ENCODE peak calls at places on chromosomes 12 and 14, in ten cellular contexts. T is tibial artery, X is astrocyte, H is cardiac muscle cell, Q is endodermal cell, N is A549, Y is hepatocyte, W is OCI-LY7, C is transverse colon, Z is mesenchymal stem cell. S is an unnamed sample. For H3K4me1, the result is how much of the 10 kb centered on the place peaks cover.

GRCh38 chr14:61584258-61584657 is 111.1 kb upstream of the HIF1A start:
- DNase-seq in T (no peak), X (peak), H (peak), Q (peak), N (no peak), Y (no peak), W (no peak), C (no peak), Z (peak), S (peak)

GRCh38 chr14:102120888-102121287 is 18.8 kb upstream of the WDR20 start:
- DNase-seq in T (no peak), X (no peak), H (no peak), Q (no peak), N (no peak), Y (no peak), W (no peak), C (no peak), Z (no peak), S (no peak)

GRCh38 chr14:99879401-99880295 is 86.4 kb downstream of the EML1 start:
- DNase-seq in T (no peak), X (peak), H (no peak), Q (no peak), N (no peak), Y (peak), W (no peak), C (no peak), Z (peak), S (peak)

GRCh38 chr12:104721944-104722343 is 236.1 kb downstream of the SLC41A2 start:
- DNase-seq in T (no peak), X (no peak), H (no peak), Q (no peak), N (no peak), Y (no peak), W (no peak), C (no peak), Z (no peak), S (no peak)

GRCh38 chr14:68401320-68401719 is 391.5 kb downstream of the ZFP36L1 start:
- DNase-seq in T (no peak), X (no peak), H (no peak), Q (no peak), N (no peak), Y (peak), W (peak), C (no peak), Z (no peak), S (no peak)

GRCh38 chr14:101876539-101876938 is 87.8 kb upstream of the DYNC1H1 start:
- DNase-seq in T (peak), X (no peak), H (peak), Q (no peak), N (no peak), Y (peak), W (peak), C (peak), Z (peak), S (no peak)

GRCh38 chr12:87140257-87140656 is 884.1 kb upstream of the MGAT4C start:
- DNase-seq in T (no peak), X (peak), H (no peak), Q (no peak), N (no peak), Y (peak), W (no peak), C (no peak), Z (peak), S (no peak)

GRCh38 chr12:39112064-39112463 is 206.7 kb upstream of the CPNE8 start:
- DNase-seq in T (no peak), X (no peak), H (no peak), Q (no peak), N (no peak), Y (no peak), W (no peak), C (no peak), Z (no peak), S (no peak)

GRCh38 chr12:103421402-103421801 is 74.4 kb downstream of the C12orf42 start:
- DNase-seq in T (no peak), X (no peak), H (no peak), Q (no peak), N (no peak), Y (no peak), W (no peak), C (no peak), Z (no peak), S (no peak)

GRCh38 chr12:93851245-93851665 is 174.1 kb downstream of the CRADD start:
- DNase-seq in T (no peak), X (no peak), H (no peak), Q (no peak), N (no peak), Y (no peak), W (no peak), C (peak), Z (no peak), S (no peak)

GRCh38 chr12:125023065-125023464 is 29.6 kb downstream of the BRI3BP start:
- DNase-seq in T (no peak), X (no peak), H (no peak), Q (no peak), N (no peak), Y (no peak), W (no peak), C (no peak), Z (no peak), S (no peak)

GRCh38 chr12:86634706-86635410 is 378.7 kb upstream of the MGAT4C start:
- DNase-seq in T (no peak), X (peak), H (no peak), Q (no peak), N (no peak), Y (no peak), W (no peak), C (no peak), Z (peak), S (peak)

GRCh38 chr14:92584221-92584620 is 70.6 kb downstream of the RIN3 start:
- DNase-seq in T (peak), X (no peak), H (no peak), Q (no peak), N (no peak), Y (no peak), W (no peak), C (no peak), Z (no peak), S (no peak)

GRCh38 chr12:53481957-53482586 is 17.2 kb downstream of the MAP3K12 start:
- DNase-seq in T (no peak), X (no peak), H (peak), Q (peak), N (peak), Y (peak), W (peak), C (no peak), Z (peak), S (peak)

GRCh38 chr14:34050606-34051005 is 99.7 kb upstream of the EGLN3 start:
- DNase-seq in T (no peak), X (peak), H (no peak), Q (no peak), N (no peak), Y (no peak), W (no peak), C (no peak), Z (no peak), S (peak)

GRCh38 chr12:121365416-121366062 is 13.3 kb upstream of the ANAPC5 start:
- DNase-seq in T (no peak), X (no peak), H (no peak), Q (no peak), N (no peak), Y (no peak), W (no peak), C (no peak), Z (no peak), S (no peak)

GRCh38 chr12:103333676-103334075 is 162.1 kb downstream of the C12orf42 start:
- DNase-seq in T (no peak), X (no peak), H (no peak), Q (no peak), N (no peak), Y (no peak), W (no peak), C (no peak), Z (no peak), S (no peak)

GRCh38 chr12:69101505-69101904 is 137.9 kb upstream of the CPSF6 start:
- DNase-seq in T (no peak), X (no peak), H (no peak), Q (no peak), N (no peak), Y (no peak), W (no peak), C (no peak), Z (no peak), S (peak)

GRCh38 chr12:69099201-69099837 is 140.1 kb upstream of the CPSF6 start:
- DNase-seq in T (no peak), X (no peak), H (no peak), Q (peak), N (no peak), Y (no peak), W (no peak), C (no peak), Z (no peak), S (no peak)

GRCh38 chr12:69105101-69105613 is 134.2 kb upstream of the CPSF6 start:
- DNase-seq in T (no peak), X (no peak), H (no peak), Q (no peak), N (no peak), Y (no peak), W (no peak), C (no peak), Z (no peak), S (peak)

GRCh38 chr12:69106482-69107118 is 132.8 kb upstream of the CPSF6 start:
- DNase-seq in T (no peak), X (no peak), H (no peak), Q (no peak), N (no peak), Y (no peak), W (no peak), C (no peak), Z (no peak), S (no peak)

DNA sequence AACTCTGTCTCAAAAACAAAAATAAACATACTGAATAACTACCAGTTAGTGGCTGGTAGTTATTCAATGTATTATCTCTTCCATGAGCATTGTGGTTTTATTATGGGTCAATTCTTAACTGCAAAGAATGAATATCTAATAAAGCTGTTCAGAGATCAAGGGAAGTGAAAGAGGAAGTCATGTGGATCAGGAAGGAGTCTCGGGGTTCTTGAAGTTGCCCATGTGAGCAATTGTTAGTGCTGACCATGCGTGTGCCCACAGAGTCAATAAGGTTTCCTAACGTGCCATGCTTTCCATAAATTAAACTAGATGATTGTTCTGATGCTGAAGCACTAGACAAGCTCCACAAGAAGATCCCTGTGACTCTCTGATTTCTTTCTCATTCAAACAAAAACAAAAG is 136.5 kb upstream of the CPSF6 start:
- DNase-seq in T (no peak), X (no peak), H (no peak), Q (no peak), N (no peak), Y (no peak), W (peak), C (no peak), Z (no peak), S (no peak)
- H3K4me1 ChIP-seq in T (under half), X (under half), H (under half), Q (under half), N (under half), Y (under half), W (under half), C (under half), Z (under half), S (under half)

GRCh38 chr14:89503458-89503996 is 86.5 kb upstream of the FOXN3 start:
- DNase-seq in T (no peak), X (no peak), H (no peak), Q (no peak), N (no peak), Y (no peak), W (no peak), C (no peak), Z (no peak), S (no peak)
- H3K4me3 ChIP-seq in T (no peak), X (no peak), H (no peak), Q (no peak), N (no peak), Y (no peak), W (no peak), C (no peak), Z (no peak), S (no peak)

DNA sequence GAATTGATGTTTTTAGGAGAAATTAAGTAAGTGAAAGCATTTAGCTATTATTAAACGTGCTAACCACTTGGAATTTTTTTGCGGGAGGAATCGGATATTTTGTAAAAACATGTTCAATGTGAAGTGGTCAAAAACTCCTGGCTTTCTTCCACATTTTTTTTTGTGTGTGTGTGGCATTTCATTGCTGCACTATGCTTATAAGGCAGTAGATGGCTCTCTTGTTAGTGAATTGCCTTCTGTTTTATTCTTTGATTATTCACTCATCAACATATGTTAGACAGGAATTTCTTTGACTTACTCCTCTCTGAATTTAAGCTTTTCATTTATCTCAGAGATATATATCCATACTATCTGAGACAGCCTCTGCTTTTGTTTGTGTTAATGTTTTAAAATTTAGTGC is 71.3 kb downstream of the DERA start:
- DNase-seq in T (no peak), X (peak), H (no peak), Q (no peak), N (peak), Y (peak), W (peak), C (no peak), Z (peak), S (peak)
- H3K27ac ChIP-seq in T (no peak), X (no peak), H (no peak), Q (no peak), N (no peak), Y (no peak), W (peak), C (no peak), Z (no peak), S (no peak)

GRCh38 chr12:91874086-91874865 is 271.4 kb downstream of the BTG1 start:
- DNase-seq in T (no peak), X (peak), H (no peak), Q (no peak), N (no peak), Y (no peak), W (no peak), C (no peak), Z (no peak), S (no peak)

GRCh38 chr12:91877022-91877421 is 268.6 kb downstream of the BTG1 start:
- DNase-seq in T (no peak), X (peak), H (no peak), Q (peak), N (no peak), Y (no peak), W (peak), C (peak), Z (peak), S (no peak)

GRCh38 chr12:91871751-91872150 is 273.9 kb downstream of the BTG1 start:
- DNase-seq in T (no peak), X (no peak), H (no peak), Q (no peak), N (no peak), Y (no peak), W (no peak), C (no peak), Z (no peak), S (no peak)

GRCh38 chr12:91882910-91883309 is 262.7 kb downstream of the BTG1 start:
- DNase-seq in T (no peak), X (no peak), H (no peak), Q (no peak), N (no peak), Y (no peak), W (no peak), C (no peak), Z (no peak), S (no peak)

GRCh38 chr12:91877461-91878230 is 268.0 kb downstream of the BTG1 start:
- DNase-seq in T (no peak), X (no peak), H (no peak), Q (no peak), N (no peak), Y (no peak), W (no peak), C (no peak), Z (no peak), S (no peak)
- H3K4me1 ChIP-seq in T (under half), X (under half), H (under half), Q (under half), N (under half), Y (under half), W (under half), C (under half), Z (under half), S (under half)

GRCh38 chr12:113056631-113057488 is at the start of gene DTX1:
- DNase-seq in T (no peak), X (no peak), H (peak), Q (no peak), N (no peak), Y (no peak), W (peak), C (no peak), Z (no peak), S (no peak)
- H3K4me3 ChIP-seq in T (peak), X (peak), H (peak), Q (peak), N (peak), Y (peak), W (peak), C (peak), Z (peak), S (peak)

GRCh38 chr14:78007160-78007559 is 163.0 kb upstream of the NRXN3 start:
- DNase-seq in T (no peak), X (peak), H (no peak), Q (no peak), N (no peak), Y (no peak), W (no peak), C (no peak), Z (no peak), S (no peak)
- H3K27ac ChIP-seq in T (no peak), X (no peak), H (no peak), Q (no peak), N (no peak), Y (no peak), W (no peak), C (no peak), Z (no peak), S (no peak)

DNA sequence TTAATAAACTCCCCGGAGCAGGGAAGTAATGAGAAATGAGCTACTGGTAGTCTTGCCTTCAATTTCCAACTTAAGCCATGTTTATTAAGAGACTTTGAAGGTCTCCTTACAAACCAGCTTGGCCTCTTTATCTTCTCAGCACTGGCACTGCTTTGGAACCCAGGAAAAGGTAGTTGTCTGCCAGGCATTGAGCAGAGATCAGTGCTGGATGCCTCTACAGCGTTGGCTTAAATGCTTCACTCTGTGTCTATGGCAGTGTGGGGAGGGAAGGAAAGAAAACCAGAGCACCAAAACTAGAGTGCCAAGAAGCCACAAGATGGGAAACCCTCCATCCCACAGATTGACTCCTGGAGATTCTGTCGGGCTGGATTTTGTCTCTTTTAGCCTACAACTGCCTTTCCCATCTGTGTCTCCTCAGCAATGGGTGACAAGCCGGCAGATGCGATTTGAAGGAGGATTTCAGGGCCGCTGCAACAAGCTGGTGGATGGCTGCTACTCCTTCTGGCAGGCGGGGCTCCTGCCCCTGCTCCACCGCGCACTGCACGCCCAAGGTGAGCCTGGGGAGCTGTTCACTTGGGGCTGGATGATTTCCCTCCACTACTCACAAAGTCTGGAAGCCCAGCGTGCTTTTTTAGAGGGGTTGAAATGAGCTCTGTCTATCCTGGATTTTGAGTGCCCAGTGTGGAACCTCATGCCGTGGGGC is 57.3 kb downstream of the FNTB start:
- DNase-seq in T (no peak), X (no peak), H (no peak), Q (no peak), N (no peak), Y (no peak), W (no peak), C (no peak), Z (no peak), S (no peak)
- H3K4me1 ChIP-seq in T (under half), X (under half), H (under half), Q (under half), N (under half), Y (under half), W (under half), C (under half), Z (under half), S (under half)

GRCh38 chr14:24311837-24312615 is 724 bp downstream of the LTB4R start:
- DNase-seq in T (no peak), X (no peak), H (no peak), Q (no peak), N (no peak), Y (no peak), W (no peak), C (no peak), Z (no peak), S (no peak)
- H3K4me3 ChIP-seq in T (no peak), X (no peak), H (no peak), Q (no peak), N (no peak), Y (no peak), W (no peak), C (peak), Z (peak), S (no peak)

DNA sequence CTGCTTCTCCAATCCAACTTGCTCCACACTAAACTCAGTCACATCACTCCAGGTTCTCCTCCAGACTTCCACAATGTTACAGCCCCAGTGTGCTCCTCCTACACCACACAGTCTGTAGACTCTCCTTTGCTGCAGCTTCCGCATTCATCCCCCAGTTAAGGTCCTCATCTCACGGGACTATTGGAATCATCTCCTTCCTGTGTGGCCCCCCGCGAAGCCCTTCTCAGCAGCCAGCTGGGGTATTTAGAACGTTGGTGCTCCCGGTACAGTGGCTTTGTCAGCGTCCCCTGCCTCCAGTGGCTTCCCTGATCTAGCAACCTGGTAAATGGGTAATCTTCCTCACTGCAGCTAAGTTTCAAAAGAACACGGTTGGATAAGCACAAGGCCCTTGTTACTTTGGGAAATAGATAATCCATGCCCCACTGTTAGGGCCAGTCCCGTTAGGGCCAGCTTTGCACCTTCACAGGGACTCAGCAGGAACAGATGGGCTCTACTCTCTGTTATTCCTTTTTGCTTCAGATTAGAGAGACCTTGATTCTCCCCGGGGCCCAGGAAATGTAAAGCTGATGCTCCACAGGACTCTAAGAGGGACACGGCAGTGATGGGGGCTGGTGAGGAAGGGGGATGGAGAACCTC is 823 bp upstream of the TSPAN11 start:
- DNase-seq in T (no peak), X (no peak), H (no peak), Q (no peak), N (no peak), Y (no peak), W (no peak), C (no peak), Z (no peak), S (no peak)
- H3K27ac ChIP-seq in T (no peak), X (no peak), H (no peak), Q (no peak), N (no peak), Y (peak), W (no peak), C (peak), Z (no peak), S (no peak)

S was measured in PC-3.